ENCODE peak calls at places on chromosomes 2 and 18, in five cellular contexts. J, K, X, Y and S are unnamed samples.

GRCh38 chr2:71468279-71469015 is 15.1 kb downstream of the DYSF start:
- DNase-seq in J (no peak), K (no peak), X (no peak), Y (no peak), S (no peak)

GRCh38 chr2:39623916-39624315 is 41.8 kb upstream of the TMEM178A start:
- DNase-seq in J (no peak), K (no peak), X (peak; percentile 9), Y (no peak), S (no peak)

GRCh38 chr2:67867735-67868134 is 195.1 kb downstream of the C1D start:
- DNase-seq in J (no peak), K (no peak), X (no peak), Y (no peak), S (no peak)

GRCh38 chr2:36376992-36377738 is 21.6 kb downstream of the CRIM1 start:
- DNase-seq in J (peak; percentile 52), K (peak; percentile 56), X (no peak), Y (no peak), S (peak; percentile 68)

GRCh38 chr2:46885376-46885775 is 30.2 kb downstream of the MCFD2 start:
- DNase-seq in J (no peak), K (no peak), X (no peak), Y (no peak), S (no peak)

GRCh38 chr18:11666176-11666575 is 22.9 kb upstream of the GNAL start:
- DNase-seq in J (no peak), K (no peak), X (no peak), Y (no peak), S (no peak)

GRCh38 chr2:37551783-37552182 is 119.7 kb downstream of the CDC42EP3 start:
- DNase-seq in J (no peak), K (no peak), X (no peak), Y (no peak), S (no peak)

GRCh38 chr2:146412625-146413024 is 1432.2 kb upstream of the ACVR2A start:
- DNase-seq in J (no peak), K (peak; percentile 81), X (no peak), Y (no peak), S (no peak)

GRCh38 chr2:238895901-238896600 is 48.2 kb downstream of the TWIST2 start:
- DNase-seq in J (peak; percentile 31), K (peak; percentile 44), X (peak; percentile 41), Y (no peak), S (no peak)

GRCh38 chr18:38961880-38962279 is 1396.3 kb upstream of the CELF4 start:
- DNase-seq in J (no peak), K (peak; percentile 61), X (no peak), Y (no peak), S (no peak)

GRCh38 chr2:30664761-30665358 is 142.4 kb downstream of the CAPN13 start:
- DNase-seq in J (no peak), K (no peak), X (no peak), Y (no peak), S (peak; percentile 86)

GRCh38 chr2:71067567-71068217 is 756 bp upstream of the NAGK start:
- DNase-seq in J (no peak), K (peak; percentile 57), X (no peak), Y (no peak), S (no peak)

GRCh38 chr2:184597571-184597980 is 753 bp upstream of the ZNF804A start:
- DNase-seq in J (no peak), K (peak; percentile 77), X (no peak), Y (peak; percentile 27), S (no peak)

GRCh38 chr2:20410556-20411277 is 36.2 kb upstream of the RHOB start:
- DNase-seq in J (peak; percentile 4), K (no peak), X (no peak), Y (no peak), S (no peak)

GRCh38 chr2:164510895-164511294 is 110.4 kb downstream of the GRB14 start:
- DNase-seq in J (no peak), K (no peak), X (peak; percentile 39), Y (no peak), S (no peak)

GRCh38 chr18:69400253-69400975 is at the start of gene DOK6:
- DNase-seq in J (no peak), K (peak; percentile 80), X (peak; percentile 64), Y (peak; percentile 78), S (no peak)

GRCh38 chr18:7438631-7439030 is 128.5 kb upstream of the PTPRM start:
- DNase-seq in J (no peak), K (no peak), X (no peak), Y (no peak), S (no peak)

GRCh38 chr2:151776367-151776766 is 42.1 kb upstream of the NEB start:
- DNase-seq in J (no peak), K (no peak), X (no peak), Y (no peak), S (no peak)

GRCh38 chr2:31725444-31725843 is 144.7 kb upstream of the SRD5A2 start:
- DNase-seq in J (no peak), K (no peak), X (no peak), Y (no peak), S (no peak)

GRCh38 chr2:65023742-65024141 is 32.5 kb upstream of the CEP68 start:
- DNase-seq in J (no peak), K (no peak), X (no peak), Y (no peak), S (no peak)

GRCh38 chr2:203830294-203831055 is 37.1 kb upstream of the CTLA4 start:
- DNase-seq in J (no peak), K (no peak), X (no peak), Y (no peak), S (no peak)

GRCh38 chr2:229174794-229175529 is 96.1 kb downstream of the PID1 start:
- DNase-seq in J (no peak), K (no peak), X (no peak), Y (no peak), S (peak; percentile 26)

GRCh38 chr2:74924463-74925265 is 33.8 kb upstream of the POLE4 start:
- DNase-seq in J (no peak), K (no peak), X (no peak), Y (no peak), S (no peak)

GRCh38 chr2:30790879-30791278 is 16.4 kb downstream of the CAPN13 start:
- DNase-seq in J (no peak), K (no peak), X (no peak), Y (no peak), S (no peak)

GRCh38 chr2:406876-407275 is 119.0 kb upstream of the ALKAL2 start:
- DNase-seq in J (no peak), K (no peak), X (no peak), Y (no peak), S (no peak)

GRCh38 chr2:113965644-113966043 is 75.8 kb downstream of the ACTR3 start:
- DNase-seq in J (no peak), K (peak; percentile 72), X (no peak), Y (peak; percentile 14), S (peak; percentile 18)

GRCh38 chr18:27844416-27844792 is 332.5 kb downstream of the CDH2 start:
- DNase-seq in J (no peak), K (no peak), X (no peak), Y (no peak), S (no peak)

GRCh38 chr2:2591542-2591940 is 260.5 kb upstream of the MYT1L start:
- DNase-seq in J (peak; percentile 3), K (no peak), X (no peak), Y (no peak), S (no peak)

GRCh38 chr2:195094330-195094729 is 562.7 kb upstream of the SLC39A10 start:
- DNase-seq in J (no peak), K (no peak), X (no peak), Y (no peak), S (no peak)

GRCh38 chr2:11581129-11581796 is 47.4 kb downstream of the GREB1 start:
- DNase-seq in J (no peak), K (no peak), X (no peak), Y (no peak), S (no peak)

GRCh38 chr18:54742654-54743053 is 85.6 kb upstream of the RAB27B start:
- DNase-seq in J (peak; percentile 40), K (no peak), X (peak; percentile 75), Y (no peak), S (no peak)

GRCh38 chr2:6264198-6264597 is 572.0 kb downstream of the SOX11 start:
- DNase-seq in J (no peak), K (no peak), X (no peak), Y (no peak), S (no peak)
- H3K27ac ChIP-seq in J (no peak overlapping the region), K (no peak overlapping the region), X (no peak overlapping the region), Y (no peak overlapping the region), S (no peak overlapping the region)

GRCh38 chr2:102754746-102755145 is 7.1 kb upstream of the TMEM182 start:
- DNase-seq in J (no peak), K (no peak), X (no peak), Y (no peak), S (no peak)

GRCh38 chr2:102753563-102754159 is 8.2 kb upstream of the TMEM182 start:
- DNase-seq in J (peak; percentile 32), K (peak; percentile 74), X (no peak), Y (peak; percentile 32), S (peak; percentile 6)

GRCh38 chr2:102755284-102755683 is 6.5 kb upstream of the TMEM182 start:
- DNase-seq in J (no peak), K (peak; percentile 13), X (no peak), Y (no peak), S (no peak)

GRCh38 chr2:102761763-102762162 is at the start of gene TMEM182:
- DNase-seq in J (no peak), K (no peak), X (peak; percentile 72), Y (no peak), S (no peak)

GRCh38 chr2:102758433-102758832 is 3.4 kb upstream of the TMEM182 start:
- DNase-seq in J (no peak), K (no peak), X (no peak), Y (no peak), S (no peak)
- H3K27ac ChIP-seq in J (no peak overlapping the region), K (no peak overlapping the region), X (no peak overlapping the region), Y (no peak overlapping the region), S (no peak overlapping the region)

DNA sequence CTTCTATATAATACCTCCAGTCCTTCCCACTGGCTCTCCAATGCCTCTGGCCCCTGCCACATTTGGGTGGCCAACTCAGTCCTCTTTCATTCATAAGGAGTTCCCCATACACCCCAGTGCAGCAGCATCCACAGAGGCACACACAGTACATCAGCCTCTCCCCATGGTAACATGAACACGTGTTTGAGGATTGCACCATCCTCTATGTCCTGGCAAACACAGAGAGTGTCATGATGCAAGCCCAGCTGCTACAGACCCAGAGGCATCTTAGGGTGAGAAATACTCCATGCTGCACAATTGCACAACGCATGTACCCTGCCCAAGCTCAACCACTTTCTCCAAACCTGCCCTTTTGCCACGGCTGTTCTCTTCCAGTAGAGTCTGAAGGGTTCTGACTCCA is 11.5 kb downstream of the IGFBP5 start:
- DNase-seq in J (no peak), K (no peak), X (no peak), Y (no peak), S (peak; percentile 86)
- H3K27ac ChIP-seq in J (peak overlapping the region; percentile 90), K (no peak overlapping the region), X (peak overlapping the region; percentile 18), Y (peak overlapping the region; percentile 9), S (no peak overlapping the region)

DNA sequence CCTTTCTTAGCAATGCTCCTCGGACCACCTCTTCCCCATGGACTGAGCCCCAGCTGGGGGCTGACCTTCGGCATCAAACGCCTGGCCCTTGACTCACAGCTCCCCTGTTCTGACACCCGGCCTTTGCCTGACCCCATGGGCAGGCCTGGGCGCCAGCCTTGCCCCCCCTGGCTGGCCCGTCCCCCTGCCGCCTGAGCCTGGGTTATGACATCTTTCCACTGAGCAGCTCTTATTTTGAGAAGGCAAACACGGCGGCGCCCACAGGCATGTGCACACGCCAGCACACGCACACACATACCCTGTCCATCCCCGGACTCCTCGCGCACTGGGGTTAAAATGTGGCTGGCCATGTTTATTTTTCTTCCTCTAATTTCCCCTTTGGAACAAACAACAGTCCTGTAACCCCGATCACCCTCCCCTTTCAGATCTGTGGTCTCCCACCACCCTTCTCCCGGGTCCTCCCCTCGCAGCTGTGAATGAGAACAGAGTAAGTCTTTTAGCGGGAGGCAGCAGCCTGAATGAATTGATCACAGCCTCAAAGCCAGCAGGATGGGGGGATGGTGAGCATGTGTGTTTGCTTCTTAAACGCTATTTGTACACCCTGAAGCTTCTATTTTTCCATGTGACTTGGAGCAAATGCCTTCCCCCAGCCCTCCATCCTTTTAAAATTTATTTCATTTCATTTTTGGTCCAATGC is 11.8 kb upstream of the ATOH8 start:
- DNase-seq in J (peak; percentile 73), K (no peak), X (peak; percentile 51), Y (peak; percentile 60), S (no peak)
- H3K27ac ChIP-seq in J (peak overlapping the region; percentile 93), K (no peak overlapping the region), X (peak overlapping the region; percentile 91), Y (peak overlapping the region; percentile 78), S (peak overlapping the region; percentile 77)